ENCODE peak calls at places on chromosome 17, in five cellular contexts. F, N, X, H and T are unnamed samples.

GRCh38 chr17:64269687-64270649 is 6.9 kb upstream of the TEX2 start:
- DNase-seq in H (no peak), F (peak), N (no peak), X (no peak), T (no peak)

GRCh38 chr17:48382989-48383388 is 47.0 kb downstream of the SKAP1 start:
- DNase-seq in N (no peak), X (no peak), F (no peak), H (no peak), T (no peak)

GRCh38 chr17:55598495-55598894 is 87.2 kb upstream of the SMIM36 start:
- DNase-seq in H (no peak), X (no peak), F (no peak), N (no peak), T (no peak)

GRCh38 chr17:7207120-7208001 is 12.3 kb downstream of the DLG4 start:
- DNase-seq in N (peak), F (no peak), H (peak), X (no peak), T (peak)

GRCh38 chr17:32584792-32585191 is 98.0 kb downstream of the CDK5R1 start:
- DNase-seq in F (peak), X (no peak), H (no peak), N (no peak), T (no peak)

GRCh38 chr17:6549384-6550036 is 6.8 kb downstream of the PITPNM3 start:
- DNase-seq in F (no peak), X (no peak), H (no peak), N (no peak), T (no peak)

GRCh38 chr17:72989074-72989610 is 103.3 kb downstream of the SLC39A11 start:
- DNase-seq in F (no peak), H (peak), N (no peak), X (no peak), T (no peak)

GRCh38 chr17:48113201-48113676 is 5.7 kb downstream of the SNX11 start:
- DNase-seq in F (no peak), N (no peak), H (no peak), X (no peak), T (no peak)

GRCh38 chr17:63700528-63701441 is 860 bp upstream of the LIMD2 start:
- DNase-seq in F (peak), H (peak), N (no peak), X (no peak), T (peak)

GRCh38 chr17:40349477-40350409 is 14.8 kb downstream of the GJD3 start:
- DNase-seq in H (peak), N (peak), X (no peak), F (no peak), T (peak)

GRCh38 chr17:12625092-12625491 is 40.6 kb upstream of the MYOCD start:
- DNase-seq in F (no peak), H (no peak), N (no peak), X (no peak), T (no peak)

GRCh38 chr17:12620200-12620720 is 45.4 kb upstream of the MYOCD start:
- DNase-seq in X (no peak), H (peak), F (no peak), N (no peak), T (no peak)

GRCh38 chr17:12624221-12624620 is 41.5 kb upstream of the MYOCD start:
- DNase-seq in H (peak), X (no peak), F (no peak), N (no peak), T (no peak)

GRCh38 chr17:12622726-12623125 is 43.0 kb upstream of the MYOCD start:
- DNase-seq in F (no peak), H (peak), N (no peak), X (no peak), T (peak)

GRCh38 chr17:12623220-12623848 is 42.4 kb upstream of the MYOCD start:
- DNase-seq in N (no peak), F (no peak), H (no peak), X (no peak), T (no peak)
- H3K4me3 ChIP-seq in N (no peak), F (no peak), H (no peak), X (no peak), T (no peak)

GRCh38 chr17:44633998-44634397 is 22.3 kb upstream of the MEIOC start:
- DNase-seq in H (no peak), X (no peak), N (no peak), F (no peak), T (no peak)

GRCh38 chr17:44630703-44631102 is 25.6 kb upstream of the MEIOC start:
- DNase-seq in F (no peak), X (no peak), N (no peak), H (no peak), T (no peak)

GRCh38 chr17:44627513-44627912 is 28.8 kb upstream of the MEIOC start:
- DNase-seq in H (no peak), N (no peak), X (no peak), F (peak), T (no peak)

GRCh38 chr17:44623070-44623725 is 33.1 kb upstream of the MEIOC start:
- DNase-seq in H (no peak), X (no peak), N (no peak), F (no peak), T (no peak)

DNA sequence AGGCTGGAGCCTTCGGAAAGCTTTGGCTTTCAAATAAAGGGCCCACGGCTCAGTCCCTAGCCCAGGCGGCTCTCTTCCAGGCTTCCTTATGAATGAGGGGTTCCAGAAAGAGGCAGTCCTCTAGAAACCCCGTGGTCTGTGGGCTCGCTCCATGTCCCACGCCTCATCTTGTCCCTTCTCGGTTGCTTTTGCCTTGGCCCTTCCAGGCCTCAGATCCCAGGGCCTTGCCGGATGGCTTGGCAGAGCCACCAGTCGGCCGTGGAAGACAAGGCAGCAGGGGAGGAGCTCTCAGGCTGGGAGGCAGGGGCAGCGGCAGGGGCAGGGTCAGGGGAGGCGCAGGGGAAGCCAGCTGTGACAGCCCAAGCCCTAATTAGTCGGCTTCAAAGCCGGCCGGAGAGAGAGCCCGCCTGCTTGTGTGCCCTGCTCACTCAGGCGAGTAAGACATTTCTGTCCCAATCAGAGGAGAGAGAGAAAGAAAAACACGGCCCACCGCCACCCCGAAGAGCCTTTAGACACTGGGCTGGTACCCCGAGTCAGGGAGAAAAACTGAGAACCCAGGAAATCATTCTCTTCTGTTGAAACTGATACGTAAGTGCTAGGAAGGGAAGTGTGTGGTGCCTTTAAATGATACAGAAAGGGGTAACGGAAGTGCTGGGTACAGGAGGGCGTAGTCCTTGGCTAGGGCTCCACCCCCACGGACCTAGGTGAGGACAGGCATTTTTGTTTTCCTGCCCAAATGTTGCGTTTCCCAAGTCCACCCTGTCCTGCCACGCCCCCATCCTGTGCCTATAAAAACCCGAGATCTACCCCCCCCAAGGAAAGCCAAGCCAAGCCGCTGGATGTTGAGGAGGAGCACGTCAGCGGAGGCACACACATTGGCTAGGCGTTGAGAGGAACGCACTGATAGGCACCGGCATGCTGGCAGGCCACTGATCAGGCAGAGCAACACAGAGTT is 27.8 kb upstream of the MEIOC start:
- DNase-seq in F (no peak), H (no peak), X (peak), N (no peak), T (no peak)
- H3K4me3 ChIP-seq in F (no peak), H (no peak), X (peak), N (no peak), T (no peak)

GRCh38 chr17:44008205-44008909 is 3.9 kb downstream of the NAGS start:
- DNase-seq in X (no peak), H (no peak), F (no peak), N (no peak), T (no peak)
- H3K4me3 ChIP-seq in X (peak), H (no peak), F (peak), N (no peak), T (no peak)

GRCh38 chr17:77489898-77490265 is 349.1 kb downstream of the SEC14L1 start:
- DNase-seq in X (peak), H (no peak), N (peak), F (no peak), T (no peak)
- H3K4me3 ChIP-seq in X (no peak), H (no peak), N (no peak), F (no peak), T (no peak)

GRCh38 chr17:82274134-82275020 is 877 bp upstream of the CSNK1D start:
- DNase-seq in H (no peak), N (no peak), X (no peak), F (no peak), T (no peak)
- H3K4me3 ChIP-seq in H (peak), N (peak), X (peak), F (peak), T (peak)

GRCh38 chr17:68379692-68380677 is 77.3 kb downstream of the WIPI1 start:
- DNase-seq in X (no peak), H (no peak), F (no peak), N (no peak), T (no peak)

GRCh38 chr17:68378202-68379149 is 78.8 kb downstream of the WIPI1 start:
- DNase-seq in H (peak), X (peak), N (peak), F (peak), T (peak)

GRCh38 chr17:68375566-68375965 is 81.7 kb downstream of the WIPI1 start:
- DNase-seq in F (no peak), H (no peak), X (no peak), N (no peak), T (no peak)

GRCh38 chr17:68379150-68379510 is 78.2 kb downstream of the WIPI1 start:
- DNase-seq in X (no peak), H (no peak), F (no peak), N (no peak), T (no peak)

DNA sequence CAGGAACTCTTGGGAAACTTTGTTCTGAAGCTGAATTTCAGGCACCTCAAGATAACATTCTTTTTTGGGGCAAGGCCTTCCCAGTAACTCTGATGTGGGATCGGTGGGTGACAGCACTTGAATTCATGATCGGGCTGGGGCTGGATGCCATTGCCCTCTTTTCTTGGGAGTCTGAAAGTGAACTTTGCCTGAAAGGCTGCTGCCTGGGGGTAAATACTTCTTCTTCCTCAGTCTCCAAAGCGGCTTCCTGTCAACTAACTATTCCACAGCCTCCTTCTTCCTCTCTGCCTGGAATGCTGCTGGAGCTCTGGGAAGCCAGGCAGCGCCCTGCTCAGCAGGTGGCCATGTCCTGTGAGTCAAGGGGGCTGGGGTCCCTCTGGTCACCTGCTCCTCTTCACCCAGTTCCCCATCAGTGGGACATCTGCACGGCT is 79.5 kb downstream of the WIPI1 start:
- DNase-seq in F (no peak), X (no peak), H (no peak), N (no peak), T (no peak)
- H3K4me3 ChIP-seq in F (no peak), X (peak), H (no peak), N (peak), T (no peak)

GRCh38 chr17:75078097-75079022 is 9.4 kb upstream of the SLC16A5 start:
- DNase-seq in X (no peak), H (peak), F (no peak), N (peak), T (no peak)
- H3K4me3 ChIP-seq in X (no peak), H (no peak), F (no peak), N (no peak), T (no peak)

GRCh38 chr17:21288581-21289017 is 4.1 kb downstream of the MAP2K3 start:
- DNase-seq in H (no peak), F (no peak), N (no peak), X (no peak), T (no peak)

GRCh38 chr17:21289902-21290571 is 5.5 kb downstream of the MAP2K3 start:
- DNase-seq in F (peak), X (no peak), H (no peak), N (peak), T (no peak)

GRCh38 chr17:21287703-21288449 is 3.4 kb downstream of the MAP2K3 start:
- DNase-seq in X (peak), N (peak), F (peak), H (peak), T (peak)

GRCh38 chr17:21291357-21291756 is 6.8 kb downstream of the MAP2K3 start:
- DNase-seq in H (no peak), X (no peak), N (no peak), F (no peak), T (no peak)

DNA sequence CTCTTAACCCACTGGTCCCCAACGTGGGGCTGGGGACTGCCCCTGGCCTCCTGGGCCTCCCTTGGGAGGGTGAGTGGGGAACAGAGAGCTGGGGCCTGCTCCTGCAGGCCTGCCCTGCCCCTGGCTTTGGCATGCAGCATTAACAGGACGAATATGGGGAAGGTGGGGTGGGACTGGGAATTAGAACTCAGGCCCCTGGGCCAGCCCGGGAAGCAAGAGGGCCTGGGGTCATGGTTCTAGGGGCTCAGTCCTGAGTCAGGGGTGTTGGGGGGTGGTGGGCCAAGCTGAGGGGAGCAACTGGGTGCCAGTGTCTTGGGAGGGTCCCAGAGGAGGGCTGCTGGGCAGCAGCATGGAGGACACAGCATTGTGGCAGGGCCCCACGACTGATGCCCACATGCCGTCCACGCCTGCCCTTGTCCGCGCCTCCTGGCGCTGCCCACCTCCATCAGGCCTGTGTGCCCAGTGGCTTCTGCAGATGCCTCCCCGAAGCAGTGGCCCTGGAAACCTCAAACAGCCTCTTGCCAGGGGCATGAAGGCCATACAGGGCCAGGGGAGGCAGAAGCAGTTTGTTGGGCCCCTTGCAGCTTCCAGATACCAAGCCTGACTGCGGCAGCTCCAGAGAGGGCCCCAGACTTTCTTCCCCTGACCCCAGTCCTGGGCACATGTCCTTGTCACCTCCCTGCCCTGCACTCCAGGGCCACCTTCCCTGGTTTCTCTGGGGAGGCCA is 4.8 kb downstream of the MAP2K3 start:
- DNase-seq in H (no peak), F (no peak), X (no peak), N (no peak), T (no peak)
- H3K4me3 ChIP-seq in H (no peak), F (no peak), X (no peak), N (no peak), T (no peak)

DNA sequence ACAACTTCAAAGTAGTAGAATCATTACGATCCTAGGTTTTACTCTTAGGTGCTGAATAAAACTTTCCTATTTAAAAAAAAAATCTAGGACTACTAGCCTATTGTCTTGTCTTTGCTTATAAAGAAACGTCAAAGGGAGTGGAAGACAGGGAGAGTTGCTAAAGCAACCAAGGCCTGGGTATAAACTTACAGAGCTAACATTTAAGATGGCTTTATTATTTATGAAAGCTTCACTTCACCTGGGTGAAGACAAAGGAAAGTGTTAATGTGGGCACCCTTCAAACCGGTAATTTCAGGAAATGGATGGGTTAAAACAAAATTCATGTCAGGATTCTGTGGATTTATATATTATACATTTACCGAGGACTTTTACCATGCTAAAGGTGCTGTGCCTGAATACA is 2.5 kb downstream of the DUSP14 start:
- DNase-seq in H (no peak), N (no peak), F (no peak), X (no peak), T (no peak)
- H3K4me3 ChIP-seq in H (peak), N (peak), F (peak), X (no peak), T (no peak)